ENCODE peak calls at places on chromosome 13, in ten cellular contexts. A, G, J, R, I, P, O, Z, Y and X are unnamed samples.

GRCh38 chr13:106530209-106530906 is 5.1 kb downstream of the EFNB2 start:
- DNase-seq in G (no peak), Y (no peak), R (no peak), O (peak; percentile 50), P (no peak), Z (peak; percentile 71), I (peak; percentile 43), A (peak; percentile 74), J (no peak), X (peak; percentile 53)

GRCh38 chr13:72536668-72537399 is 190.6 kb downstream of the MZT1 start:
- DNase-seq in A (peak; percentile 44), G (no peak), R (no peak), P (no peak), I (peak; percentile 15), J (no peak), Z (no peak), Y (no peak), O (peak; percentile 4), X (peak; percentile 29)

GRCh38 chr13:103883152-103883551 is 816.9 kb upstream of the SLC10A2 start:
- DNase-seq in I (peak; percentile 50), P (peak; percentile 83), R (no peak), A (peak; percentile 98), Y (peak; percentile 81), J (peak; percentile 79), Z (peak; percentile 93), O (peak; percentile 70), G (peak; percentile 75), X (peak; percentile 32)

GRCh38 chr13:97284558-97284957 is 62.4 kb downstream of the MBNL2 start:
- DNase-seq in I (no peak), R (no peak), Y (no peak), P (no peak), O (no peak), Z (no peak), A (no peak), G (no peak), J (no peak), X (no peak)

GRCh38 chr13:113562085-113562749 is 22.3 kb upstream of the TFDP1 start:
- DNase-seq in G (peak; percentile 66), J (peak; percentile 80), P (peak; percentile 34), I (peak; percentile 52), O (peak; percentile 64), R (peak; percentile 41), A (peak; percentile 92), Z (peak; percentile 88), Y (peak; percentile 87), X (peak; percentile 38)

GRCh38 chr13:109012115-109012514 is 382.7 kb downstream of the MYO16 start:
- DNase-seq in A (no peak), Y (no peak), G (no peak), R (no peak), I (no peak), J (peak; percentile 28), Z (no peak), P (no peak), O (no peak), X (no peak)

GRCh38 chr13:28494861-28495585 is at the start of gene FLT1:
- DNase-seq in G (no peak), P (peak; percentile 6), R (no peak), I (no peak), A (peak; percentile 56), Y (peak; percentile 82), Z (peak; percentile 38), J (peak; percentile 14), O (peak; percentile 88), X (no peak)

GRCh38 chr13:49838989-49839388 is 46.5 kb upstream of the KPNA3 start:
- DNase-seq in I (no peak), A (peak; percentile 39), Y (no peak), P (no peak), R (no peak), O (no peak), Z (peak; percentile 68), J (no peak), G (no peak), X (no peak)

GRCh38 chr13:30725331-30726085 is 9.8 kb upstream of the ALOX5AP start:
- DNase-seq in I (no peak), G (no peak), Y (no peak), P (no peak), R (no peak), Z (peak; percentile 65), O (no peak), A (peak; percentile 73), J (no peak), X (no peak)

GRCh38 chr13:35630551-35631275 is 154.2 kb upstream of the MAB21L1 start:
- DNase-seq in G (peak; percentile 30), I (no peak), Y (peak; percentile 75), J (peak; percentile 22), O (peak; percentile 7), Z (peak; percentile 94), A (peak; percentile 58), P (peak; percentile 9), R (no peak), X (peak; percentile 4)

GRCh38 chr13:44932171-44932849 is 57.0 kb downstream of the NUFIP1 start:
- DNase-seq in P (no peak), Z (no peak), Y (no peak), J (no peak), I (no peak), G (no peak), R (no peak), O (no peak), A (peak; percentile 17), X (no peak)

GRCh38 chr13:99191900-99192399 is 8.7 kb upstream of the UBAC2 start:
- DNase-seq in Y (no peak), J (no peak), Z (peak; percentile 87), I (peak; percentile 77), A (no peak), R (no peak), G (no peak), O (no peak), P (no peak), X (peak; percentile 78)

GRCh38 chr13:19646062-19646461 is 12.6 kb downstream of the MPHOSPH8 start:
- DNase-seq in A (no peak), G (no peak), O (no peak), P (no peak), R (no peak), I (no peak), Y (no peak), Z (no peak), J (no peak), X (no peak)

GRCh38 chr13:111948281-111948680 is 118.7 kb upstream of the SOX1 start:
- DNase-seq in Y (no peak), R (no peak), G (no peak), O (no peak), P (no peak), J (no peak), Z (no peak), A (no peak), I (no peak), X (no peak)

GRCh38 chr13:65631078-65631477 is 1599.1 kb downstream of the PCDH9 start:
- DNase-seq in Z (no peak), P (no peak), Y (no peak), A (no peak), G (no peak), O (no peak), I (no peak), J (no peak), R (no peak), X (no peak)

GRCh38 chr13:91894311-91894710 is 495.9 kb downstream of the GPC5 start:
- DNase-seq in O (no peak), P (no peak), G (no peak), A (peak; percentile 10), R (no peak), J (peak; percentile 1), I (no peak), Z (no peak), Y (no peak), X (no peak)

GRCh38 chr13:52405767-52406494 is at the start of gene THSD1:
- DNase-seq in J (peak; percentile 27), A (peak; percentile 53), Z (peak; percentile 86), R (no peak), G (peak; percentile 27), I (peak; percentile 24), Y (peak; percentile 55), O (peak; percentile 83), P (peak; percentile 34), X (peak; percentile 36)

GRCh38 chr13:44894001-44894770 is 95.1 kb downstream of the NUFIP1 start:
- DNase-seq in A (no peak), P (no peak), J (no peak), R (no peak), Z (peak; percentile 32), O (no peak), G (no peak), I (no peak), Y (no peak), X (no peak)

GRCh38 chr13:25836709-25837316 is 215.0 kb downstream of the SHISA2 start:
- DNase-seq in A (no peak), J (no peak), O (no peak), P (no peak), I (no peak), R (no peak), Z (no peak), Y (no peak), G (no peak), X (no peak)

GRCh38 chr13:110015253-110015652 is 228.9 kb upstream of the IRS2 start:
- DNase-seq in R (no peak), A (no peak), P (no peak), Y (no peak), I (no peak), Z (no peak), G (no peak), O (no peak), J (peak; percentile 84), X (no peak)